ENCODE peak calls at places on chromosome 16, in ten cellular contexts. K is OCI-LY7, C is left ventricle myocardium inferior, H is hepatocyte, T is tibial artery, F is fibroblast of pulmonary artery, V is astrocyte of the spinal cord, I is coronary artery, S is cardiac muscle cell, J is endodermal cell. L is an unnamed sample.

GRCh38 chr16:82605863-82606620 is 20.7 kb upstream of the CDH13 start:
- DNase-seq in J (peak; percentile 74), V (no peak), T (no peak), H (peak; percentile 20), K (no peak), S (no peak), I (no peak), C (no peak), F (no peak), L (no peak)

GRCh38 chr16:89495121-89495520 is 4.8 kb upstream of the ANKRD11 start:
- DNase-seq in H (no peak), T (no peak), F (peak; percentile 45), C (no peak), V (peak; percentile 61), S (peak; percentile 84), I (no peak), K (no peak), J (peak; percentile 60), L (no peak)

GRCh38 chr16:66430214-66430613 is 3.1 kb downstream of the BEAN1 start:
- DNase-seq in C (no peak), H (no peak), F (no peak), J (no peak), S (no peak), K (no peak), T (no peak), V (no peak), I (no peak), L (no peak)

GRCh38 chr16:86277236-86277635 is 233.1 kb upstream of the FOXF1 start:
- DNase-seq in H (no peak), F (no peak), J (no peak), S (no peak), I (no peak), V (no peak), T (no peak), C (no peak), K (no peak), L (no peak)

GRCh38 chr16:1729445-1729844 is 23.4 kb downstream of the MAPK8IP3 start:
- DNase-seq in H (no peak), J (no peak), F (no peak), C (no peak), K (no peak), V (no peak), I (no peak), S (no peak), T (no peak), L (no peak)

GRCh38 chr16:1526608-1527555 is 6.6 kb upstream of the TMEM204 start:
- DNase-seq in C (no peak), T (no peak), H (no peak), V (no peak), I (no peak), F (no peak), J (no peak), K (no peak), S (no peak), L (no peak)

GRCh38 chr16:4324871-4325740 is 9.2 kb downstream of the GLIS2 start:
- DNase-seq in S (no peak), V (no peak), I (no peak), F (no peak), K (peak; percentile 28), C (no peak), H (no peak), T (no peak), J (no peak), L (no peak)

GRCh38 chr16:51167170-51167710 is 16.2 kb upstream of the SALL1 start:
- DNase-seq in K (no peak), J (no peak), H (peak; percentile 21), S (no peak), I (no peak), V (no peak), C (no peak), F (no peak), T (no peak), L (no peak)

GRCh38 chr16:85159226-85159980 is 47.1 kb upstream of the CIBAR2 start:
- DNase-seq in C (no peak), V (no peak), F (no peak), J (no peak), S (no peak), T (no peak), I (no peak), H (no peak), K (no peak), L (no peak)

GRCh38 chr16:86507173-86508027 is 2.9 kb upstream of the FOXF1 start:
- DNase-seq in C (no peak), J (no peak), F (no peak), T (no peak), K (no peak), H (no peak), S (no peak), V (no peak), I (no peak), L (no peak)

GRCh38 chr16:66521227-66521626 is 28.7 kb downstream of the TK2 start:
- DNase-seq in S (no peak), V (no peak), K (no peak), C (no peak), I (no peak), F (no peak), T (no peak), J (no peak), H (no peak), L (no peak)

GRCh38 chr16:21984062-21984461 is 16.9 kb downstream of the PDZD9 start:
- DNase-seq in F (no peak), H (no peak), T (no peak), S (no peak), I (no peak), K (no peak), C (no peak), J (no peak), V (no peak), L (no peak)

GRCh38 chr16:89602273-89602951 is 11.0 kb upstream of the DPEP1 start:
- DNase-seq in V (peak; percentile 87), I (no peak), C (no peak), T (no peak), H (peak; percentile 80), K (peak; percentile 12), J (peak; percentile 87), S (peak; percentile 89), F (peak; percentile 87), L (peak; percentile 65)

GRCh38 chr16:68364601-68364998 is 53.8 kb downstream of the PRMT7 start:
- DNase-seq in F (peak; percentile 36), T (no peak), V (no peak), K (no peak), I (no peak), C (no peak), H (no peak), S (peak; percentile 45), J (peak; percentile 80), L (no peak)

GRCh38 chr16:87723224-87723619 is 42.6 kb downstream of the KLHDC4 start:
- DNase-seq in I (no peak), F (peak; percentile 77), S (peak; percentile 72), C (peak; percentile 57), J (no peak), T (no peak), K (peak; percentile 97), H (peak; percentile 45), V (peak; percentile 76), L (no peak)

GRCh38 chr16:30421010-30421409 is 8.8 kb downstream of the DCTPP1 start:
- DNase-seq in H (no peak), S (no peak), K (no peak), V (no peak), I (no peak), C (no peak), J (no peak), F (no peak), T (no peak), L (no peak)

GRCh38 chr16:30416624-30417298 is 9.4 kb downstream of the ZNF771 start:
- DNase-seq in T (no peak), J (no peak), I (no peak), V (no peak), K (no peak), H (no peak), F (no peak), C (no peak), S (no peak), L (no peak)

GRCh38 chr16:30416047-30416603 is 8.7 kb downstream of the ZNF771 start:
- DNase-seq in I (no peak), F (no peak), T (no peak), S (no peak), K (no peak), V (no peak), C (no peak), J (no peak), H (no peak), L (no peak)

GRCh38 chr16:30418350-30419181 is 11.2 kb downstream of the ZNF771 start:
- DNase-seq in S (no peak), T (no peak), I (no peak), C (no peak), H (no peak), V (no peak), F (no peak), J (no peak), K (no peak), L (no peak)

GRCh38 chr16:30417447-30418349 is 10.3 kb downstream of the ZNF771 start:
- DNase-seq in T (peak; percentile 51), J (peak; percentile 95), S (peak; percentile 96), K (peak; percentile 96), H (peak; percentile 94), I (no peak), V (peak; percentile 92), F (peak; percentile 94), C (peak; percentile 85), L (peak; percentile 75)
- TF ChIP-seq CTCF in T (no peak), J (peak; percentile 62), S (no peak), K (no peak), H (peak; percentile 19), I (no peak), V (peak; percentile 6), F (no peak), C (peak; percentile 52), L (peak; percentile 43)

GRCh38 chr16:58345574-58346354 is 46.5 kb upstream of the GINS3 start:
- DNase-seq in T (no peak), I (no peak), S (peak; percentile 4), K (peak; percentile 46), F (peak; percentile 7), J (no peak), H (no peak), C (no peak), V (no peak), L (no peak)
- TF ChIP-seq CTCF in T (no peak), I (no peak), S (peak; percentile 25), K (peak; percentile 88), F (peak; percentile 13), J (peak; percentile 7), H (peak; percentile 31), C (peak; percentile 41), V (peak; percentile 8), L (peak; percentile 51)

GRCh38 chr16:63789603-63790002 is 1332.3 kb downstream of the CDH11 start:
- DNase-seq in I (no peak), C (no peak), V (no peak), F (peak; percentile 42), H (no peak), S (peak; percentile 23), J (peak; percentile 62), T (no peak), K (peak; percentile 1), L (no peak)
- TF ChIP-seq CTCF in I (no peak), C (no peak), V (no peak), F (peak; percentile 44), H (no peak), S (peak; percentile 30), J (peak; percentile 55), T (no peak), K (peak; percentile 61), L (peak; percentile 18)

DNA sequence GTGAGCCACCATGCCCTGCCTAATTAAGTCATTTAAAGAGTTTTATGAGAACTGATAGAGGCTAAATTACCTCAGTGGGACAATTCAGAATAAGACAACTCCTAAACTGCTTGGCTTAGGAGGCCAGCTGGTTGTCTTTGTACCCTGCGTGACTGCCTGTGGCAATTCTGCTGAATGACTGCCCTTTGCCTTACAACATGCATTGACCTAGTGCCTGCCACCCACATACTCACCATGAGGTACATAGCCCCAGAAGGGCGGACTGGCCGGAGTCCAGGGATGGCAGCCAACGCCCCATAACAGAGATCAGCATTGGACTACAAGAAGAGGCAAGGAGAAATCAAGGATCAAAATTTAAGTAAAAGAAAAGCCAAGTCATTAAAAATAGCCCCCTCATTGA is 7.3 kb downstream of the TAT start:
- DNase-seq in J (no peak), V (no peak), K (no peak), H (peak; percentile 23), T (no peak), I (no peak), F (no peak), S (no peak), C (no peak), L (no peak)
- TF ChIP-seq CTCF in J (no peak), V (no peak), K (no peak), H (no peak), T (no peak), I (no peak), F (no peak), S (no peak), C (no peak), L (no peak)

L was measured in neural crest cell.